ENCODE peak calls at places on chromosomes 16 and 17, in five cellular contexts. P is thyroid gland, J is kidney epithelial cell, U is ovary, C is AG09309. H is an unnamed sample.
A peak's percentile ranks its signal among the peaks of the same experiment; 100 is the strongest.

GRCh38 chr16:68739964-68740627 is 3.0 kb downstream of the CDH1 start:
- DNase-seq in J (no peak), P (peak; percentile 45), C (no peak), U (no peak), H (no peak)

GRCh38 chr16:69123894-69124293 is 8.5 kb downstream of the CHTF8 start:
- DNase-seq in J (no peak), U (peak; percentile 48), C (peak; percentile 32), P (peak; percentile 64), H (peak; percentile 64)

GRCh38 chr16:87860553-87861299 is 8.6 kb downstream of the SLC7A5 start:
- DNase-seq in U (peak; percentile 53), J (no peak), C (no peak), P (no peak), H (peak; percentile 61)

GRCh38 chr16:81526935-81527334 is 82.3 kb downstream of the CMIP start:
- DNase-seq in P (no peak), J (no peak), U (peak; percentile 71), C (no peak), H (no peak)

GRCh38 chr17:72618018-72618509 is 474.4 kb downstream of the SLC39A11 start:
- DNase-seq in C (no peak), J (no peak), P (no peak), U (no peak), H (no peak)

GRCh38 chr17:78922876-78923498 is 2.2 kb downstream of the TIMP2 start:
- DNase-seq in P (no peak), U (no peak), J (no peak), C (no peak), H (no peak)

GRCh38 chr16:9383281-9383680 is 291.8 kb downstream of the HAPSTR1 start:
- DNase-seq in P (no peak), J (no peak), C (no peak), U (no peak), H (peak; percentile 84)

GRCh38 chr17:83025636-83026280 is 53.7 kb upstream of the METRNL start:
- DNase-seq in C (no peak), J (no peak), P (no peak), U (no peak), H (no peak)

GRCh38 chr17:56185905-56186783 is 32.9 kb downstream of the ANKFN1 start:
- DNase-seq in U (no peak), P (no peak), C (peak; percentile 55), J (no peak), H (no peak)

GRCh38 chr16:78684040-78684611 is 584.7 kb downstream of the WWOX start:
- DNase-seq in C (no peak), J (no peak), U (no peak), P (peak; percentile 11), H (no peak)

GRCh38 chr17:75878174-75878998 is at the start of gene TRIM47:
- DNase-seq in J (no peak), U (peak; percentile 83), P (peak; percentile 62), C (no peak), H (peak; percentile 75)

GRCh38 chr17:13490427-13490826 is 111.3 kb downstream of the HS3ST3A1 start:
- DNase-seq in U (no peak), P (no peak), J (no peak), C (no peak), H (no peak)